ENCODE peak calls at places on chromosomes 12 and 14, in four cellular contexts. One of them, this sample, is unnamed.

GRCh38 chr12:57629897-57630471 is 3.0 kb downstream of the B4GALNT1 start:
- DNase-seq in tibial artery: no peak
- DNase-seq in aorta: no peak
- DNase-seq in left lung: no peak
- DNase-seq in this sample: no peak

GRCh38 chr12:41919526-41920305 is 225.0 kb downstream of the GXYLT1 start:
- DNase-seq in left lung: no peak
- DNase-seq in aorta: no peak
- DNase-seq in tibial artery: no peak
- DNase-seq in this sample: no peak

GRCh38 chr12:14825256-14825655 is 11.3 kb upstream of the SMCO3 start:
- DNase-seq in left lung: no peak
- DNase-seq in aorta: no peak
- DNase-seq in tibial artery: no peak
- DNase-seq in this sample: no peak

GRCh38 chr12:3772380-3772779 is 19.5 kb upstream of the CRACR2A start:
- DNase-seq in left lung: no peak
- DNase-seq in aorta: no peak
- DNase-seq in tibial artery: no peak
- DNase-seq in this sample: no peak

GRCh38 chr14:58296731-58297130 is 1.6 kb upstream of the ARID4A start:
- DNase-seq in aorta: no peak
- DNase-seq in left lung: no peak
- DNase-seq in tibial artery: no peak
- DNase-seq in this sample: no peak

GRCh38 chr12:48184549-48184922 is 1.1 kb downstream of the CCDC184 start:
- DNase-seq in tibial artery: no peak
- DNase-seq in left lung: no peak
- DNase-seq in aorta: no peak
- DNase-seq in this sample: no peak

GRCh38 chr12:22935501-22935900 is 310.5 kb downstream of the ETNK1 start:
- DNase-seq in tibial artery: no peak
- DNase-seq in aorta: no peak
- DNase-seq in left lung: no peak
- DNase-seq in this sample: no peak

GRCh38 chr12:1534708-1535107 is 59.7 kb downstream of the FBXL14 start:
- DNase-seq in aorta: no peak
- DNase-seq in tibial artery: no peak
- DNase-seq in left lung: no peak
- DNase-seq in this sample: no peak

GRCh38 chr12:100128509-100128908 is 14.2 kb downstream of the BLTP3B start:
- DNase-seq in tibial artery: peak; percentile 58
- DNase-seq in aorta: no peak
- DNase-seq in left lung: no peak
- DNase-seq in this sample: peak; percentile 33

GRCh38 chr14:24080888-24081738 is 9.8 kb downstream of the CPNE6 start:
- DNase-seq in tibial artery: no peak
- DNase-seq in left lung: peak; percentile 71
- DNase-seq in aorta: peak; percentile 81
- DNase-seq in this sample: peak; percentile 35

GRCh38 chr14:73757876-73758391 is 43.8 kb upstream of the PNMA1 start:
- DNase-seq in aorta: no peak
- DNase-seq in left lung: no peak
- DNase-seq in tibial artery: no peak
- DNase-seq in this sample: no peak

GRCh38 chr14:78581222-78581621 is 411.0 kb downstream of the NRXN3 start:
- DNase-seq in left lung: no peak
- DNase-seq in tibial artery: no peak
- DNase-seq in aorta: no peak
- DNase-seq in this sample: no peak

DNA sequence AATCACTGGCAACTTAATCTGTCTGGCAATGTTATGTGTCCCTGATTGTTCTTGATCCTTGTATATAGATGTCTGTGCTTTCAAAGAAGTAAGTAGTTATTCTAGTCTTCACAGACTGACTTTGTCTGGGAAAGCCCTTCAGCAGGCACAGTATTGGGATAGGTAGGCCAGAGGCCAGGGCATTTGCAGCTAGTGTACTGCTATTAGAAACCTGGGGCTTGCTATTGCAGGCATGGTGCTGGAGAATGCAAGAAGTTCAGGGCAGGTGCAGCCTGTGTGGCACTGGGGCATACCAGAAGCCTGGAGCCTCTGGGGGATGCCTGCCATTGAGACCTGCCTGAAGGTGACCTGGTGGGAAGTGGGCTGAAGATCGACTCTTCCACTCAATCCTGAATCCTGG is 96.3 kb downstream of the TMTC3 start:
- DNase-seq in tibial artery: no peak
- DNase-seq in left lung: no peak
- DNase-seq in aorta: no peak
- DNase-seq in this sample: no peak
- H3K27ac ChIP-seq in tibial artery: no peak overlapping the region
- H3K27ac ChIP-seq in left lung: no peak overlapping the region
- H3K27ac ChIP-seq in aorta: no peak overlapping the region
- H3K27ac ChIP-seq in this sample: no peak overlapping the region

DNA sequence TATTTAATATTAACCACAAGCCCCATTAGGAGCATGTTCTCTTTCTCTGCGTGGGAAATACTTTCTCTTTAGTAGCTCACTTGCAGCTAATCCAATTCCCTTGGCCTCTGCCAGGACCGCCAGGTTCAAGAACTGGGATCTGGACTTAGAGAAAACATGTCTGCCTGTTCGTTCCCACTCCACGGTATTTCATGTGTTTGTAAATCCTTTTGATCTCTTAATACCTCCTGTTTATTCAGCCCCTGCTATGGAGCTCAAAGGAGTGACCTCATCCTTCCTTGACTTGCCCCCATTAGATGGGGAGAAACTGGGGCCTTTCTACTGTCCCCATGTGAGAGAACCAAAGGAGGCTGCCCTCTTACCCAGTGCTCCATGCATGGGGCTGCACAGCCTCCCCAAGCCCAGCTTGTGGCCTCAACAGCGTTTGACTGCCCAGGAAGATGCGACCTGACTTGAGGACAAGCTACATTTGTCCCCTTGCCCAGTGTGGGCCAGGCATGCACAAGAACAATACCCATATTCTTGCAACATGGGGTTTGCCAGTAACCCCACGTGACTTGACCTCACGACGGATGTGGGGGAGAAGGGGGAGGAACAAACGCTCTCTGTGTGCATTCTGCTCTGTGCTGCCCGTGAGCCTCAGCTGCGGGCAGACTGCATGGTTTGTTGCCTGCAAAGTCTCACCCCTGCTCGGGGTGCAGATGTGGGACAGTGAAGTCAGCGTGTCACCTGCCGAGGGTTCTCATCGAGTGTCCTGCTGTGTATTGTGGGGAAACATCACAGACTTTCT is 30.3 kb downstream of the CD9 start:
- DNase-seq in tibial artery: peak; percentile 69
- DNase-seq in left lung: peak; percentile 78
- DNase-seq in aorta: no peak
- DNase-seq in this sample: peak; percentile 42
- H3K4me3 ChIP-seq in tibial artery: no peak overlapping the region
- H3K4me3 ChIP-seq in left lung: no peak overlapping the region
- H3K4me3 ChIP-seq in aorta: no peak overlapping the region
- H3K4me3 ChIP-seq in this sample: peak overlapping the region; percentile 12

DNA sequence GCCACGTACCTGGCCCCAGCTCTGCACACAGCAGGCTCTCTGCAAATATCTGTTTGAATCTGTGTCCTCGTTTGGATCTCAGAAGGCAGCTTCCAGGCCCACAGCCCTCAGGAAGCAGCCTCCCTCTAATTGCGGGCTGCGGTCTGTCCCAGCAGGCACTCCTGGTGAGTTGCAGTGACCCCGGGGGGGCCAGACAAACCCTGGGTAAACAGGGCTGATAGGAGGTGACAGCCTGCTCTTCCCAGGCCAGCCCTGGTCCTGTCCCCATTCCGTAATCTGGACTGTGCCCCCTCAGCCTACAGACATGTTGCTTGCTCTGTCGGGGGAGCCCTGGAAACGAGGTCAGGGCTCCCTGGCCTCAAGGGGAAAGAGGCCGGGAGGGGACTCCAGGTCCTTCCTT is 2.0 kb downstream of the FOXN4 start:
- DNase-seq in aorta: no peak
- DNase-seq in tibial artery: no peak
- DNase-seq in left lung: no peak
- DNase-seq in this sample: no peak
- H3K4me1 ChIP-seq in aorta: no peaks in the 10 kb centered on the region
- H3K4me1 ChIP-seq in tibial artery: no peaks in the 10 kb centered on the region
- H3K4me1 ChIP-seq in left lung: peaks cover 7% of the 10 kb centered on the region
- H3K4me1 ChIP-seq in this sample: peaks cover 17% of the 10 kb centered on the region

GRCh38 chr12:124742702-124743101 is 121.0 kb downstream of the SCARB1 start:
- DNase-seq in left lung: no peak
- DNase-seq in aorta: no peak
- DNase-seq in tibial artery: no peak
- DNase-seq in this sample: no peak
- H3K27ac ChIP-seq in left lung: no peak overlapping the region
- H3K27ac ChIP-seq in aorta: no peak overlapping the region
- H3K27ac ChIP-seq in tibial artery: peak overlapping the region; percentile 13
- H3K27ac ChIP-seq in this sample: peak overlapping the region; percentile 38

GRCh38 chr12:113305281-113305856 is 29.5 kb downstream of the SLC8B1 start:
- DNase-seq in tibial artery: no peak
- DNase-seq in aorta: no peak
- DNase-seq in left lung: no peak
- DNase-seq in this sample: no peak

GRCh38 chr12:113306382-113306781 is 28.5 kb downstream of the SLC8B1 start:
- DNase-seq in aorta: no peak
- DNase-seq in tibial artery: no peak
- DNase-seq in left lung: no peak
- DNase-seq in this sample: no peak

GRCh38 chr12:113302466-113302865 is 32.4 kb downstream of the SLC8B1 start:
- DNase-seq in left lung: no peak
- DNase-seq in aorta: no peak
- DNase-seq in tibial artery: no peak
- DNase-seq in this sample: no peak

GRCh38 chr12:113301811-113302210 is 33.1 kb downstream of the SLC8B1 start:
- DNase-seq in left lung: no peak
- DNase-seq in aorta: no peak
- DNase-seq in tibial artery: no peak
- DNase-seq in this sample: no peak

DNA sequence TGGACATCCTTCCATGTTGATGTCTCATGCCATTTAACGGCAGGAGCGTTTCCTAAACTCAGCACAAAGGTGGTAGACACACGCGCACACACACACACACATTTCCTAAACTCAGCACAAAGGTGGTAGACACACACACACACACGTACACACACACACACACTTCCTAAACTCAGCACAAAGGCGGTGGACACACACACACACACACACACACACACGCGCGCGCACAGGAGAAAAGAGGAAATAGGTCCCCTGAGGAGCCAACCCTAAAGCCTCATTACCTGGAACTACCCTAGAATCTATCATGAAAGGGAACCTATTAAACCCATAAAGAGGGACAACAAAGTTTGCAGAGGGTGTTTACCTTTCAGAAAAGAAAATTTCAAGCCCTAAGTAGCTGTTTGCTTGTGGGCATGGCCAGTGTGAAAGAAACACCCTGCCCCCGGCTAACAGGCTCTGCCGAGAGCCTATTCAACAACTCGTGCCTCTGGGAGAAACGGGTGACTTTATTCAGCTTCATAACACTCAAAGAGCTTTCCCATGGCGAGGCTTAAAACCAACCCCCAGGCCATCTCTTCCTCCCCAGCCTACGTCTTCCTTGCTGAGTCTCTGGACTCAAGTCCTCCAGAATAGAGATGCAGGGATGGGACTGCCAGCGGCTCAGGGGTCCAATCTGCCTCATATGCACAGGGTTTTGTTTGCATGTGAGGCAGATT is 31.8 kb downstream of the SLC8B1 start:
- DNase-seq in left lung: no peak
- DNase-seq in aorta: no peak
- DNase-seq in tibial artery: no peak
- DNase-seq in this sample: no peak
- H3K4me3 ChIP-seq in left lung: no peak overlapping the region
- H3K4me3 ChIP-seq in aorta: no peak overlapping the region
- H3K4me3 ChIP-seq in tibial artery: no peak overlapping the region
- H3K4me3 ChIP-seq in this sample: no peak overlapping the region

DNA sequence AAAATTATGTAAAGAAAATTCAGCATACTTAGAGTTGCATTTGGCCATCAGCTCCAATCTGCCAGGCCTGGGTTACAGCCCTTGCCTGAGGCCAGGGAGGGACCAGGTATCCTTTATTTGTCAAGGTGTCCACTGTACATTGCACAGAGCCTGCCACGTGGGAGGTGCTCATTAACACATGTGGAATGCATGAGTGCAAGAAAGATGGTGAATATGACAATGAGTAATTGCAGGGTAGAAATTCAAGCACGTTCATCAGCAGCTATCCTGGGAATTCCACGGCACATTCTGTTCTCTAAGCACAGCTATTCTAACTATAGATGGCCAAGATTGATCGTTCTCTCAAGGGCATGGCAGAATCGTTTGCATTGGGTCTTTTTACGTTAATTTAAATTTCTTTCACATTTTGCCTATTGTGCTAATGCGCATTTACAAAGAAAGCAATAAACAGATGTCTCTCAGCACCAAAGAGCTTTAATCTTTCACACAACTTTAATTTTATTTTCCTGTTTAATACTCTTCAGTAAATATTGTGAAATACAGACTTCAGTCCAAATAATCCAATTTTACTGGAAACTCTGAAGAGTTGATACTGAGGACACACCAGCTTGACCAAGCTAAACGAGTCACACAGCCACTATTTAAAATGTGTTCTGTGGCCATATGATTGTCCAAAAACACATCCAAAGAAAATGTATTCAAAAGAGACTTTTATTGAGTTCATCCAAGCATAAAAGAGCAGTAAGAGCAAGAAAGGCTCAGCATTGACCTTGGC is 1025.7 kb upstream of the TMEM132C start:
- DNase-seq in left lung: no peak
- DNase-seq in tibial artery: peak; percentile 74
- DNase-seq in aorta: no peak
- DNase-seq in this sample: no peak
- H3K4me1 ChIP-seq in left lung: no peaks in the 10 kb centered on the region
- H3K4me1 ChIP-seq in tibial artery: no peaks in the 10 kb centered on the region
- H3K4me1 ChIP-seq in aorta: no peaks in the 10 kb centered on the region
- H3K4me1 ChIP-seq in this sample: no peaks in the 10 kb centered on the region

DNA sequence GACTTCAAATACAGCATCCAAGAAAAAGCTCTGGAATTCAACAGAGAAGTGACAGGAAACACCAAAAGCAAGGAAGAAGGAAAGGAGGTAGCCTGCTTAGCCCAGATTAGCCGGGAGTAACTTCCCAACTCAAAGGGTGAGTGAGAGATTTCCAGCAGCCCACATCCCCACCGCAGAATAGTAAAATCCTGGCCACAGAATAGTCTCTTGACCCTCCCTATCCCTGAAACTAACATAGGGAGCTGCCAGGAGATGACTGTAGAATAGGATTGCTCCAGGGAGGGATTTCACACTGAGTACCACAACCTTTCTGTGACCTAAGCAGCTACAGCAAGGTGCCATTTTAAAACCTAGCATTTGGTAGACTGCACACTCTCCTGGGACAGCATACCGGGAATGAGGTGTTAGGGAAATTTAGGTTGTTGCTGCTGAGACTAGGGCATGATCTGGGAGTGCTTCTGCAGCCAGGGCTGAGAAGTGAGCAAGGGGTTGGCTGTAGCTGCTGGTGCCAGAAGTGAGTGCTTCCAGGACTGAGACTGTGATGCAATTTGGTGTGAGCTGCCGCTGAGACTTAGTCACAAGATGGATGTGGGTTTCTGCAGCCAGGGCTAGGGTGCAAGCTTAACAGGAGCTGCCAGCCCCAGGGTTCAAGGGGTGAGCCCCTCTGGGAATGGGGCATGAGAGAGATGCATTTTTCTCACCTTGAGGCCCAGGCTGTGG is 66.0 kb downstream of the TMTC3 start:
- DNase-seq in aorta: no peak
- DNase-seq in tibial artery: peak; percentile 49
- DNase-seq in left lung: peak; percentile 49
- DNase-seq in this sample: no peak
- H3K27ac ChIP-seq in aorta: no peak overlapping the region
- H3K27ac ChIP-seq in tibial artery: no peak overlapping the region
- H3K27ac ChIP-seq in left lung: no peak overlapping the region
- H3K27ac ChIP-seq in this sample: no peak overlapping the region

GRCh38 chr14:101559250-101559623 is 2.1 kb upstream of the DIO3 start:
- DNase-seq in aorta: no peak
- DNase-seq in tibial artery: no peak
- DNase-seq in left lung: no peak
- DNase-seq in this sample: no peak
- H3K4me3 ChIP-seq in aorta: no peak overlapping the region
- H3K4me3 ChIP-seq in tibial artery: peak overlapping the region; percentile 47
- H3K4me3 ChIP-seq in left lung: peak overlapping the region; percentile 25
- H3K4me3 ChIP-seq in this sample: peak overlapping the region; percentile 62

This sample was measured in left ventricle myocardium inferior.